ENCODE peak calls at places on chromosomes 16 and 17, in four cellular contexts. N is ovary; K is SK-N-SH; L is naive thymus-derived CD4-positive, alpha-beta T cell. Q is an unnamed sample.

GRCh38 chr16:27920391-27920891 is 143.1 kb downstream of the GSG1L start:
- DNase-seq in N (no peak), L (no peak), K (peak), Q (no peak)

GRCh38 chr16:81519298-81520150 is 74.9 kb downstream of the CMIP start:
- DNase-seq in N (no peak), K (no peak), L (no peak), Q (no peak)

GRCh38 chr17:20190605-20191004 is 181.4 kb downstream of the SPECC1 start:
- DNase-seq in L (no peak), K (no peak), N (no peak), Q (no peak)

GRCh38 chr17:2734939-2735338 is 14.5 kb downstream of the CCDC92B start:
- DNase-seq in K (no peak), N (no peak), L (no peak), Q (no peak)

GRCh38 chr16:58127033-58127556 is 2.1 kb downstream of the CFAP20 start:
- DNase-seq in K (no peak), L (peak), N (no peak), Q (no peak)

GRCh38 chr16:75105306-75106061 is 11.1 kb downstream of the LDHD start:
- DNase-seq in K (peak), N (no peak), L (no peak), Q (no peak)

GRCh38 chr16:89187337-89188063 is 12.8 kb downstream of the SLC22A31 start:
- DNase-seq in N (no peak), L (peak), K (no peak), Q (peak)

GRCh38 chr16:20612551-20613470 is 36.6 kb upstream of the ACSM2B start:
- DNase-seq in N (no peak), L (no peak), K (no peak), Q (no peak)

GRCh38 chr17:65984299-65984698 is 207.6 kb downstream of the CEP112 start:
- DNase-seq in K (no peak), N (no peak), L (no peak), Q (no peak)

GRCh38 chr16:10362077-10362863 is 23.6 kb upstream of the ATF7IP2 start:
- DNase-seq in L (peak), K (no peak), N (no peak), Q (peak)

GRCh38 chr17:32822996-32823395 is 53.9 kb downstream of the MYO1D start:
- DNase-seq in K (peak), N (no peak), L (no peak), Q (no peak)

GRCh38 chr16:89020925-89021595 is 44.1 kb upstream of the CBFA2T3 start:
- DNase-seq in K (no peak), L (no peak), N (no peak), Q (no peak)

GRCh38 chr17:72089453-72089987 is 31.3 kb upstream of the SOX9 start:
- DNase-seq in K (no peak), N (no peak), L (no peak), Q (no peak)

GRCh38 chr17:21218101-21218500 is 4.1 kb upstream of the TMEM11 start:
- DNase-seq in L (no peak), N (no peak), K (peak), Q (no peak)

GRCh38 chr16:67173808-67174705 is 3.7 kb downstream of the NOL3 start:
- DNase-seq in L (no peak), N (peak), K (peak), Q (peak)

GRCh38 chr17:66884931-66885330 is 50.0 kb downstream of the CACNG5 start:
- DNase-seq in L (no peak), K (no peak), N (no peak), Q (no peak)

GRCh38 chr16:67177743-67178699 is 5.7 kb downstream of the MATCAP1 start:
- DNase-seq in N (no peak), L (no peak), K (peak), Q (peak)

GRCh38 chr16:49460786-49461470 is 87.3 kb downstream of the C16orf78 start:
- DNase-seq in N (peak), L (no peak), K (no peak), Q (no peak)

GRCh38 chr17:57489321-57489720 is 233.0 kb downstream of the MSI2 start:
- DNase-seq in L (no peak), N (no peak), K (no peak), Q (no peak)

GRCh38 chr16:69822174-69822935 is 60.2 kb downstream of the WWP2 start:
- DNase-seq in K (no peak), L (no peak), N (no peak), Q (no peak)

GRCh38 chr17:56715613-56716357 is 117.9 kb downstream of the C17orf67 start:
- DNase-seq in N (peak), K (peak), L (peak), Q (peak)

GRCh38 chr16:31427441-31428276 is 501 bp downstream of the COX6A2 start:
- DNase-seq in K (peak), L (peak), N (peak), Q (no peak)
- H3K4me3 ChIP-seq in K (peak), L (no peak), N (peak), Q (no peak)

DNA sequence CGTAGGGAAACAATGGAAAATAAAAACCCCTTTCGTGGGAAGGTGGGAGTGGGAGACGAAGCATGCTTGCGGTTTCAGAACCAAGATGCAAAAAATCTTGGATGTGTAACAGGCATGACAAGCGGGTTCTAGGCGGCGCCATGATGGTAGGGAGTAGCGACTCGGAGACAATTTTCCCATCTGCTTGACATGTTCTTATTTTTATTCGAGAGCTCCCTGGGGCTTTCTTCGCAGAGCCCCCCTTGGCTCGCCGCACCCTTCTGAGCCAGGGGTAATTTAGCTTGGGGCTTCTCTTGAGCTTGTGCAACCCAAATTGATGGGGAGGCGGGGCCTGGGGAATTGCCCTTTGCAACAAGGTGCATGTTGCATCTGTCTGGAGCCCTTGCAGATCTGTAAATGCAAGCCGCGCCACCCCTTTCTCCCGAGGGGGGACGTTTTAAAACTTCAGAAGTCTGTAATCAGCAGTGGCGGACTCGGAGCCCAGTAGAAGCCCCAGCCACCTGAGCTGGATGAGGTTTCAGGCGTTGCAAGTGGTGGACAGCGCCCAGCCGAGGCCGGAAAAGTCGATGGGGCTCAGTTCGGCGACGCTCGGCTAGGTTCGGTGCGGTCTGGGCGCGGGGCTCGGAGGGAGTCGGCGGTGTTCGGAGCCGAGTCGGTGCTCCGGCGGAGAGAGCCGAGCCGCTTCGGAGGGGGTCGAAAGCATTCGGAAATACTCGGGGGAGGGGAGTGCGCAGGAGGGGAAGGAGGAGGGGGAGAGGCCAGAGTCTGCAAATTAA is 2.9 kb downstream of the GNAO1 start:
- DNase-seq in K (peak), N (peak), L (peak), Q (peak)
- H3K4me3 ChIP-seq in K (peak), N (peak), L (peak), Q (no peak)

GRCh38 chr17:36667922-36668321 is 66.5 kb downstream of the MRM1 start:
- DNase-seq in K (no peak), L (no peak), N (no peak), Q (no peak)
- H3K4me3 ChIP-seq in K (no peak), L (no peak), N (no peak), Q (no peak)

GRCh38 chr17:75361996-75362395 is 43.5 kb downstream of the GRB2 start:
- DNase-seq in N (no peak), K (no peak), L (no peak), Q (no peak)

GRCh38 chr17:75353176-75353575 is 52.3 kb downstream of the GRB2 start:
- DNase-seq in K (no peak), L (no peak), N (no peak), Q (no peak)

GRCh38 chr17:75352079-75352569 is 53.4 kb downstream of the GRB2 start:
- DNase-seq in L (no peak), N (no peak), K (peak), Q (no peak)

GRCh38 chr17:75361344-75361743 is 44.1 kb downstream of the GRB2 start:
- DNase-seq in K (no peak), L (no peak), N (no peak), Q (no peak)

DNA sequence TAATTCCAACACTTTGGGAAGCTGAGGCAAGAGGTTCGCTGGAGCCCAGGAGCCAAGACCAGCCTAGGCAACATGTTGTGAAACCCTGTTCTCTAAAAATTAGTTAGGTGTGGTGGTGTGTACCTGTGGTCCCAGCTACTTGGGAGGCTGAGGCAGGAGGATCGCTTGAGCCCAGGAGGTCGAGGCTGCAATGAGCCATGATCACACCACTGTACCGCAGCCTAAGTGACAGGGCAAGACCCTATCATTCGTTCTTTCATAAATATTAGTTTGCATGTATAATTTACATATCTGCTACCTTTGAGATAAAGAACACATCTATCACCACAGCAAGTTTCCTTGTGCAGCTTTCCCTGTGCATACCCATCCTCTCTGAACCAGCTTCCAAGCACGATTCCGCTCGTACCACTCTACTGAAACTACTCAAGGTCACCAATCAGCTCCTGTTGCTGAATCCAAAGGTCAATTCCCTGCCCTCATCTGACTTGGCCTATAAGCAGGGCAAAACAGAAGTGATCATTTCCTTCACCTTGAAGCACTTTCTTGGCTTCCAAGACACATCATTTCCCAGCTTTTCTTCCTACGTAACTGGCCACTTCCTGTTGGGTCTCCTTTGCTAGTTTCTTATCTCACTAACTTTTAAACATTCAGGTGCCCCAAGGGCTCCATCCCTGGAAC is 49.1 kb downstream of the GRB2 start:
- DNase-seq in K (no peak), L (no peak), N (no peak), Q (no peak)
- H3K4me3 ChIP-seq in K (no peak), L (no peak), N (no peak), Q (no peak)

GRCh38 chr17:79855331-79856124 is 16.3 kb upstream of the CBX4 start:
- DNase-seq in K (no peak), N (no peak), L (no peak), Q (no peak)

GRCh38 chr17:79851461-79851817 is 12.2 kb upstream of the CBX4 start:
- DNase-seq in K (no peak), N (no peak), L (no peak), Q (no peak)

GRCh38 chr17:79850571-79851460 is 11.6 kb upstream of the CBX4 start:
- DNase-seq in L (no peak), N (no peak), K (no peak), Q (no peak)

GRCh38 chr17:79854080-79854861 is 15.0 kb upstream of the CBX4 start:
- DNase-seq in K (no peak), L (no peak), N (no peak), Q (no peak)

GRCh38 chr17:79852748-79853147 is 13.5 kb upstream of the CBX4 start:
- DNase-seq in L (no peak), N (no peak), K (no peak), Q (no peak)
- H3K4me3 ChIP-seq in L (no peak), N (peak), K (no peak), Q (no peak)

GRCh38 chr17:18035704-18036103 is 3.3 kb downstream of the ATPAF2 start:
- DNase-seq in L (no peak), K (no peak), N (no peak), Q (no peak)

GRCh38 chr17:18038861-18039534 is at the start of the genes ATPAF2 and GID4:
- DNase-seq in L (peak), K (peak), N (peak), Q (peak)

GRCh38 chr17:18038149-18038850 is 668 bp downstream of the ATPAF2 start:
- DNase-seq in N (no peak), K (no peak), L (no peak), Q (peak)

GRCh38 chr17:18039535-18040286 is 503 bp downstream of the GID4 start:
- DNase-seq in L (no peak), K (peak), N (peak), Q (no peak)

DNA sequence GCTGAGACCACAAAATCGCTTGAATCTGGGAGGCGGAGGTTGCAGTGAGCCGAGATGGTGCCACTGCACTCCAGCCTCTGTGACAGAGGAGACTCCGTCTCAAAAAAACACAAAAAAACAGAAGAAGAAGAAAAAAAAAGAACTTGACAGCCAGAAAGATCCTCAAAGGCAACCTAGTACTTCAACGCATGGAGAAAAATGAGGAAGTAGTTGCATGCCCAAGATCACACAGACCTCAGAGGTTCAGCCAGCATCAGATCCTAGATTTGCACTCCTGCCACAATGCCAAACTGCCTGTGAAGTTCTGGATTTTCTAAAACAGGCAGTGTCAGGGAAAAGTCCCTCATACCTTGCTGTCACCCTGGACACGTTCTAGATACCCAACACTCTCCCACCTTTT is 1.5 kb downstream of the ATPAF2 start:
- DNase-seq in N (no peak), K (no peak), L (no peak), Q (no peak)
- H3K4me3 ChIP-seq in N (no peak), K (no peak), L (no peak), Q (no peak)

DNA sequence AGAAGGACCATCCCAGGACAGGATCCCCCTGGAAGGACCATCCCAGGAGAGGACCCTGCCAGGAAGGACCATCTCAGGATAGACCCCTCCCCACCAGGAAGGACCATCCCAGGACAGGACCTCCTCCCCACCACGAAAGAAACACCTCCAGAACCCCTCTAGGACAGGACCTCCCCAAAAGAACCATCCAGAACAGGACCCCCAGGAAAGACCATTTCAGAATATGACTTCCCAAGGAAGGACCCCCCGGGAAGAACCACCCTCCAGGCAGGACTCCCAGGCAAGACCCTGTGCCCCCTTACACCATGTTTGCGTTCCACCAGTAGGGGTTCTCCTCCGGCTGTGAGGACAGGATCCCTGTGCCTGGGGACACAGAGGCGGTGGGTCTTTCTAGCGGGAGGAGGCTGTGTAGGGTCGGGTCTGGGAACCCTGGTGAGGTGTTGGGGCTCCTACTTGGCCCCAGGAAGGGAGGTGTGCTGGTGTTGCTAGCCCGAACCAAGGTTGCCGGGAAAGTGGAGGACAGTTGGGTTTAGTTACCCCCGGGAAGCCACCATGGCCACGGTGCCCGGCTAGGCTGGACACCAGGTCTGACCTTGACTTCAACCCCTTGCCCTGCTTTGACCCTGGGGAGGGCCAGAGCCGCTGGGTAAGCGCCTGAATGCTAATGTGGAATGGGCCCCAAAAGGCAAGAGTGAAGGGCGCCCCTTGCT is 2.2 kb downstream of the NOTUM start:
- DNase-seq in L (no peak), N (no peak), K (no peak), Q (no peak)
- H3K4me3 ChIP-seq in L (no peak), N (no peak), K (peak), Q (no peak)

GRCh38 chr16:11552445-11552844 is 34.3 kb downstream of the LITAF start:
- DNase-seq in L (no peak), K (no peak), N (no peak), Q (no peak)
- H3K4me3 ChIP-seq in L (no peak), K (no peak), N (no peak), Q (no peak)

GRCh38 chr17:29138991-29139682 is 41.1 kb downstream of the MYO18A start:
- DNase-seq in K (no peak), N (no peak), L (no peak), Q (peak)
- H3K4me3 ChIP-seq in K (no peak), N (no peak), L (peak), Q (peak)

GRCh38 chr16:80403871-80404270 is 136.9 kb upstream of the DYNLRB2 start:
- DNase-seq in N (no peak), K (no peak), L (no peak), Q (no peak)
- H3K4me3 ChIP-seq in N (no peak), K (no peak), L (no peak), Q (no peak)

Q was measured in GM06990.